ENCODE peak calls at places on chromosomes 6 and 20, in six cellular contexts. G is WTC11, J is H1, U is GM12878, W is HepG2, M is K562. Y is an unnamed sample.

GRCh38 chr20:17971571-17972013 is 2.8 kb downstream of the MGME1 start:
- DNase-seq in M (peak; percentile 64), G (no peak), J (no peak), U (no peak), W (peak; percentile 80), Y (peak; percentile 80)

GRCh38 chr6:56742122-56742791 is 99.6 kb upstream of the DST start:
- DNase-seq in G (no peak), W (peak; percentile 25), M (no peak), U (no peak), J (no peak), Y (no peak)

GRCh38 chr6:155177369-155177961 is 86.3 kb upstream of the CLDN20 start:
- DNase-seq in J (no peak), W (peak; percentile 72), U (no peak), M (peak; percentile 73), G (no peak), Y (peak; percentile 90)

GRCh38 chr20:23142162-23143050 is 56.3 kb upstream of the CD93 start:
- DNase-seq in J (no peak), G (no peak), U (peak; percentile 45), W (no peak), M (no peak), Y (no peak)

GRCh38 chr6:23280445-23280844 is 711.1 kb downstream of the HDGFL1 start:
- DNase-seq in W (no peak), J (no peak), U (no peak), M (no peak), G (no peak), Y (no peak)

GRCh38 chr20:13515291-13515690 is 123.4 kb downstream of the TASP1 start:
- DNase-seq in M (no peak), U (no peak), G (no peak), W (no peak), J (no peak), Y (no peak)

GRCh38 chr20:61621381-61621780 is 369.3 kb downstream of the CDH4 start:
- DNase-seq in M (no peak), U (no peak), G (no peak), W (no peak), J (no peak), Y (no peak)

GRCh38 chr20:24423291-24423690 is 46.1 kb upstream of the SYNDIG1 start:
- DNase-seq in M (no peak), U (no peak), J (no peak), G (no peak), W (no peak), Y (peak; percentile 31)

GRCh38 chr20:2168946-2169345 is 67.3 kb downstream of the STK35 start:
- DNase-seq in W (no peak), U (no peak), G (no peak), M (no peak), J (no peak), Y (no peak)

GRCh38 chr6:144377586-144377985 is 92.5 kb downstream of the UTRN start:
- DNase-seq in U (no peak), J (no peak), W (no peak), M (no peak), G (no peak), Y (no peak)

GRCh38 chr6:152341596-152341995 is 295.6 kb downstream of the SYNE1 start:
- DNase-seq in U (no peak), M (no peak), W (no peak), G (no peak), J (no peak), Y (no peak)

GRCh38 chr20:8414611-8415274 is 282.7 kb downstream of the PLCB1 start:
- DNase-seq in U (peak; percentile 61), J (no peak), W (peak; percentile 81), M (no peak), G (no peak), Y (no peak)

GRCh38 chr6:1527098-1527497 is 82.6 kb upstream of the FOXC1 start:
- DNase-seq in G (peak; percentile 36), M (no peak), U (no peak), J (no peak), W (no peak), Y (peak; percentile 70)

GRCh38 chr6:44126320-44127149 is 717 bp downstream of the MRPL14 start:
- DNase-seq in W (peak; percentile 50), J (peak; percentile 68), M (peak; percentile 84), G (peak; percentile 63), U (peak; percentile 40), Y (peak; percentile 81)

GRCh38 chr20:57065646-57066045 is 200.8 kb downstream of the BMP7 start:
- DNase-seq in G (no peak), W (no peak), U (no peak), M (no peak), J (no peak), Y (no peak)

GRCh38 chr6:15017251-15017650 is 228.6 kb upstream of the JARID2 start:
- DNase-seq in J (peak; percentile 65), U (no peak), W (no peak), G (peak; percentile 76), M (peak; percentile 81), Y (peak; percentile 93)

GRCh38 chr20:33874129-33874528 is 63.0 kb downstream of the CHMP4B start:
- DNase-seq in G (no peak), M (no peak), J (no peak), W (no peak), U (no peak), Y (no peak)

GRCh38 chr20:32416206-32416605 is 58.1 kb downstream of the ASXL1 start:
- DNase-seq in G (no peak), M (no peak), J (no peak), W (no peak), U (no peak), Y (no peak)

GRCh38 chr20:63453029-63453523 is 19.4 kb downstream of the KCNQ2 start:
- DNase-seq in G (no peak), W (peak; percentile 29), J (no peak), M (peak; percentile 25), U (no peak), Y (peak; percentile 48)

GRCh38 chr20:6703047-6703446 is 64.4 kb upstream of the BMP2 start:
- DNase-seq in J (no peak), G (no peak), W (no peak), M (no peak), U (no peak), Y (no peak)

GRCh38 chr6:2944405-2945068 is 26.8 kb downstream of the SERPINB6 start:
- DNase-seq in U (no peak), G (no peak), J (peak; percentile 1), M (no peak), W (no peak), Y (no peak)

GRCh38 chr6:25042599-25042936 is 106.8 kb upstream of the RIPOR2 start:
- DNase-seq in W (no peak), J (no peak), M (no peak), G (no peak), U (no peak), Y (peak; percentile 42)

GRCh38 chr20:8969062-8969694 is 99.7 kb upstream of the PLCB4 start:
- DNase-seq in M (no peak), U (no peak), G (no peak), J (no peak), W (no peak), Y (no peak)

GRCh38 chr6:143561105-143561704 is 49.7 kb upstream of the FUCA2 start:
- DNase-seq in G (no peak), M (no peak), U (no peak), W (no peak), J (no peak), Y (no peak)

GRCh38 chr6:11851405-11851804 is 72.8 kb upstream of the ADTRP start:
- DNase-seq in W (no peak), U (no peak), M (no peak), J (no peak), G (no peak), Y (no peak)

GRCh38 chr6:47672816-47673215 is 25.6 kb upstream of the ADGRF4 start:
- DNase-seq in M (no peak), J (no peak), G (no peak), W (no peak), U (no peak), Y (no peak)

GRCh38 chr6:138107078-138107751 is at the start of gene PERP:
- DNase-seq in U (no peak), W (peak; percentile 68), M (peak; percentile 73), J (peak; percentile 70), G (peak; percentile 60), Y (peak; percentile 66)

GRCh38 chr20:40702504-40702903 is 13.5 kb upstream of the MAFB start:
- DNase-seq in M (peak; percentile 10), W (peak; percentile 39), J (no peak), G (no peak), U (no peak), Y (peak; percentile 56)
- TF ChIP-seq CREB1 in M (no peak), W (no peak), J (no peak), G (no peak), U (no peak), Y (no peak)

DNA sequence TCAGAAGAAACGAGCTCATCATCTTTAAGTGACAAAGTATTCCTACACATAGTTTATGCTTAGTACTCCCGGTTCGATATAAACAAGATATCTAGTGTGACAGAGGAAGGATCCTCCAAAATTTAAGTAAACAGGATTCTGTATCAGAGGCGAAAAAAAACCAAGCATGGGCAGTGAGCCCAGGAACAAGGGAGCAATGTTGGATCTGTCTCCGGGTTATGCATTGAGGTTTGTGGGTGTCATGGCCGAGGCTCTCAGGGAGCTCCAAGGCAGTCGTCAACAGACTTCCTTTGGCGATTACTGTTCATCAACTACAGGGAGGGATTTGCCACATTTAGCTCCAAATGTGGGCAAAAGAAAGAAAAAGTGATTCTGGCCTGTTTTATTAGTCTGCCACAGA is 319.5 kb downstream of the CBLN4 start:
- DNase-seq in J (no peak), U (no peak), M (no peak), W (no peak), G (no peak), Y (no peak)
- TF ChIP-seq CREB1 in J (no peak), U (no peak), M (no peak), W (no peak), G (no peak), Y (no peak)

DNA sequence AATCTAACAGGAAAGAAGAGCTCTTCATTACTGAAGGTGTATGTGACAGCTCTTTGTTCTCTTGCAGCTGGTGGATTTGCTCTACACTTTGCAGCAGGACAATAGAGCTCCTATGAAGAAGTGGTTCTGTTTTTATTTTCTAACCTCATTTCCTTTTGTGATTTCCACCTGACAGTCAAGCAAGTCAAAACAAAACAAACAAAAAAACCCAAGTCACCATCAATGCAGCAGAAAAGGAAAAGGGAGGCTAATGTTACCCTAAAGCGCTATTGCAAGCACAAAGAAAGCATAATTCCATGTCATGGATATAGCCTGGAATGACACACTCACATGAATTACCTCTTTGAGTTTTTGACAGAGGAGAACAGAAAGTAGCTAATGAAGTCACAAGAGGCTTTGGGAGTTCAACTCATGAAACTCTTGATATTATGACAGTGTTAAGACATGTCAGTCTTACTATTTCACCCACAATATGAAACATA is 1188.1 kb downstream of the EPHA7 start:
- DNase-seq in W (no peak), J (no peak), M (no peak), U (no peak), G (no peak), Y (no peak)
- TF ChIP-seq CREB1 in W (no peak), J (no peak), M (no peak), U (no peak), G (no peak), Y (no peak)

GRCh38 chr6:139549561-139550070 is 175.2 kb upstream of the CITED2 start:
- DNase-seq in U (no peak), J (no peak), G (no peak), M (no peak), W (no peak), Y (no peak)
- TF ChIP-seq CREB1 in U (no peak), J (no peak), G (no peak), M (no peak), W (no peak), Y (no peak)

Y was measured in GM23338.